ENCODE peak calls at places on chromosome 3, in five cellular contexts. T is SK-N-SH, S is PC-9, W is WERI-Rb-1, A is brain microvascular endothelial cell. N is an unnamed sample. For H3K36me3, the result is how much of the 10 kb centered on the place peaks cover.

GRCh38 chr3:55615694-55616310 is 128.7 kb upstream of the WNT5A start:
- DNase-seq in A (no peak), W (no peak), S (no peak), T (no peak), N (no peak)

GRCh38 chr3:14222457-14222856 is 43.8 kb downstream of the LSM3 start:
- DNase-seq in S (no peak), A (no peak), T (no peak), W (no peak), N (no peak)

GRCh38 chr3:124269619-124270018 is 277.7 kb upstream of the ROPN1 start:
- DNase-seq in A (no peak), T (no peak), S (no peak), W (no peak), N (no peak)

GRCh38 chr3:39132096-39133092 is 21.0 kb downstream of the CSRNP1 start:
- DNase-seq in T (no peak), A (no peak), S (no peak), W (no peak), N (no peak)

GRCh38 chr3:51982838-51983577 is at the start of gene ACY1:
- DNase-seq in W (peak), S (peak), A (peak), T (peak), N (peak)

GRCh38 chr3:136281966-136282554 is 31.9 kb downstream of the PCCB start:
- DNase-seq in A (no peak), T (no peak), W (no peak), S (no peak), N (no peak)

GRCh38 chr3:126704494-126705214 is 614 bp downstream of the CHCHD6 start:
- DNase-seq in W (no peak), S (no peak), T (peak), A (no peak), N (no peak)

GRCh38 chr3:136078421-136079364 is 113.2 kb downstream of the PPP2R3A start:
- DNase-seq in S (no peak), A (no peak), W (no peak), T (peak), N (no peak)

GRCh38 chr3:23776352-23776891 is 29.3 kb upstream of the UBE2E1 start:
- DNase-seq in S (no peak), W (no peak), A (peak), T (no peak), N (no peak)

GRCh38 chr3:16245613-16246012 is 19.1 kb downstream of the DPH3 start:
- DNase-seq in A (no peak), S (no peak), T (no peak), W (no peak), N (no peak)

GRCh38 chr3:153026026-153026425 is 136.0 kb upstream of the RAP2B start:
- DNase-seq in S (no peak), W (no peak), T (peak), A (no peak), N (no peak)

GRCh38 chr3:172258616-172259015 is 189.6 kb downstream of the GHSR start:
- DNase-seq in T (no peak), A (no peak), W (no peak), S (no peak), N (no peak)

GRCh38 chr3:154684021-154684420 is 254.0 kb upstream of the GPR149 start:
- DNase-seq in W (no peak), S (no peak), A (no peak), T (no peak), N (no peak)

GRCh38 chr3:14836049-14836468 is 17.3 kb downstream of the FGD5 start:
- DNase-seq in A (no peak), T (no peak), W (no peak), S (no peak), N (peak)

GRCh38 chr3:182115328-182116045 is 403.8 kb downstream of the SOX2 start:
- DNase-seq in S (no peak), T (no peak), A (no peak), W (no peak), N (no peak)

GRCh38 chr3:49671291-49672288 is 2.6 kb upstream of the APEH start:
- DNase-seq in A (no peak), W (peak), T (peak), S (peak), N (peak)

GRCh38 chr3:114660124-114660523 is 366.3 kb downstream of the TIGIT start:
- DNase-seq in T (no peak), A (peak), W (no peak), S (no peak), N (no peak)

GRCh38 chr3:170502297-170502696 is 83.6 kb downstream of the SLC7A14 start:
- DNase-seq in T (no peak), S (peak), W (no peak), A (no peak), N (no peak)

GRCh38 chr3:183210862-183211341 is 42.2 kb upstream of the B3GNT5 start:
- DNase-seq in W (no peak), A (no peak), S (no peak), T (no peak), N (no peak)

GRCh38 chr3:131216801-131217200 is 164.8 kb upstream of the NUDT16 start:
- DNase-seq in T (no peak), A (peak), S (peak), W (no peak), N (no peak)

GRCh38 chr3:51434746-51435323 is 43.8 kb downstream of the RBM15B start:
- DNase-seq in A (peak), W (peak), T (peak), S (peak), N (peak)

GRCh38 chr3:124315215-124316033 is 323.5 kb upstream of the ROPN1 start:
- DNase-seq in T (no peak), W (no peak), A (peak), S (no peak), N (no peak)

GRCh38 chr3:174430986-174431385 is 428.1 kb upstream of the NAALADL2 start:
- DNase-seq in S (no peak), W (no peak), A (no peak), T (no peak), N (no peak)

GRCh38 chr3:113952921-113953320 is 5.1 kb downstream of the ZDHHC23 start:
- DNase-seq in T (no peak), S (no peak), W (no peak), A (no peak), N (no peak)

GRCh38 chr3:127456471-127457093 is 134.0 kb downstream of the TPRA1 start:
- DNase-seq in W (no peak), S (peak), A (peak), T (no peak), N (no peak)

GRCh38 chr3:32203854-32204253 is 34.6 kb upstream of the CMTM8 start:
- DNase-seq in T (no peak), W (no peak), A (peak), S (no peak), N (no peak)

GRCh38 chr3:36991923-36992805 is 767 bp downstream of the EPM2AIP1 start:
- DNase-seq in W (no peak), A (peak), S (no peak), T (no peak), N (peak)

GRCh38 chr3:129082026-129082425 is 21.4 kb downstream of the GP9 start:
- DNase-seq in A (no peak), W (no peak), S (no peak), T (no peak), N (no peak)

GRCh38 chr3:55906896-55907295 is 419.8 kb upstream of the WNT5A start:
- DNase-seq in T (no peak), S (no peak), W (no peak), A (no peak), N (no peak)

GRCh38 chr3:193522473-193522872 is 32.2 kb downstream of the ATP13A4 start:
- DNase-seq in T (no peak), A (no peak), S (no peak), W (no peak), N (no peak)
- H3K27ac ChIP-seq in T (no peak), A (no peak), S (no peak), W (no peak), N (no peak)

GRCh38 chr3:138726966-138727365 is 107.8 kb downstream of the PIK3CB start:
- DNase-seq in W (no peak), T (no peak), A (peak), S (no peak), N (no peak)

GRCh38 chr3:138724433-138724832 is 110.3 kb downstream of the PIK3CB start:
- DNase-seq in S (no peak), T (no peak), A (no peak), W (no peak), N (no peak)

GRCh38 chr3:138729279-138729678 is 105.4 kb downstream of the PIK3CB start:
- DNase-seq in S (no peak), T (no peak), W (no peak), A (no peak), N (no peak)

GRCh38 chr3:138725116-138725515 is 109.6 kb downstream of the PIK3CB start:
- DNase-seq in W (no peak), S (no peak), A (no peak), T (no peak), N (no peak)

GRCh38 chr3:138727371-138727770 is 107.4 kb downstream of the PIK3CB start:
- DNase-seq in T (no peak), W (no peak), A (peak), S (no peak), N (no peak)
- H3K36me3 ChIP-seq in T (under half), W (under half), A (under half), S (under half), N (under half)

GRCh38 chr3:27680517-27681246 is 41.4 kb downstream of the EOMES start:
- DNase-seq in S (peak), T (no peak), W (no peak), A (peak), N (no peak)

GRCh38 chr3:27678234-27678633 is 43.9 kb downstream of the EOMES start:
- DNase-seq in W (no peak), S (no peak), A (no peak), T (no peak), N (no peak)

GRCh38 chr3:27677554-27677953 is 44.6 kb downstream of the EOMES start:
- DNase-seq in W (no peak), A (peak), S (peak), T (no peak), N (no peak)

GRCh38 chr3:27681249-27681748 is 40.8 kb downstream of the EOMES start:
- DNase-seq in T (peak), S (no peak), W (peak), A (peak), N (no peak)

GRCh38 chr3:27679691-27680090 is 42.4 kb downstream of the EOMES start:
- DNase-seq in T (no peak), A (no peak), W (no peak), S (no peak), N (no peak)
- H3K27ac ChIP-seq in T (no peak), A (no peak), W (no peak), S (no peak), N (no peak)

GRCh38 chr3:98657429-98657828 is 64.0 kb upstream of the CPOX start:
- DNase-seq in A (peak), W (peak), S (peak), T (peak), N (peak)
- H3K36me3 ChIP-seq in A (under half), W (under half), S (under half), T (under half), N (under half)

GRCh38 chr3:71581451-71581980 is 2.0 kb downstream of the FOXP1 start:
- DNase-seq in S (peak), A (no peak), W (peak), T (peak), N (peak)

GRCh38 chr3:71579934-71580318 is 3.6 kb downstream of the FOXP1 start:
- DNase-seq in T (no peak), A (peak), S (peak), W (no peak), N (peak)

GRCh38 chr3:71578045-71578730 is 5.3 kb downstream of the FOXP1 start:
- DNase-seq in S (no peak), W (no peak), A (no peak), T (no peak), N (no peak)

GRCh38 chr3:71580636-71581215 is 2.8 kb downstream of the FOXP1 start:
- DNase-seq in S (no peak), A (no peak), W (no peak), T (no peak), N (no peak)

GRCh38 chr3:71579301-71579933 is 4.1 kb downstream of the FOXP1 start:
- DNase-seq in A (no peak), S (no peak), T (no peak), W (no peak), N (no peak)
- H3K27ac ChIP-seq in A (peak), S (no peak), T (peak), W (no peak), N (peak)

GRCh38 chr3:45402138-45402537 is 13.8 kb downstream of the LARS2 start:
- DNase-seq in W (no peak), S (no peak), T (no peak), A (no peak), N (no peak)

GRCh38 chr3:45398167-45398566 is 9.8 kb downstream of the LARS2 start:
- DNase-seq in W (no peak), S (no peak), A (no peak), T (no peak), N (no peak)

GRCh38 chr3:45397754-45398153 is 9.4 kb downstream of the LARS2 start:
- DNase-seq in W (no peak), T (no peak), S (no peak), A (no peak), N (no peak)
- H3K36me3 ChIP-seq in W (half or more), T (half or more), S (under half), A (under half), N (under half)

GRCh38 chr3:188792788-188793187 is 379.0 kb upstream of the TPRG1 start:
- DNase-seq in T (peak), A (peak), W (peak), S (no peak), N (no peak)

GRCh38 chr3:188801393-188801792 is 370.4 kb upstream of the TPRG1 start:
- DNase-seq in S (no peak), A (no peak), W (no peak), T (no peak), N (no peak)

GRCh38 chr3:188797045-188797444 is 374.7 kb upstream of the TPRG1 start:
- DNase-seq in A (no peak), T (no peak), W (no peak), S (no peak), N (no peak)

GRCh38 chr3:188796122-188796631 is 375.6 kb upstream of the TPRG1 start:
- DNase-seq in W (no peak), A (peak), S (no peak), T (no peak), N (peak)
- H3K27ac ChIP-seq in W (no peak), A (peak), S (no peak), T (peak), N (peak)